ENCODE peak calls at places on chromosomes 16 and 17, in ten cellular contexts. P, S, Q, K, R, D, H, B, M and W are unnamed samples.

GRCh38 chr17:38848557-38848891 is 5.0 kb downstream of the RPL23 start:
- DNase-seq in P (no peak), S (no peak), Q (no peak), K (no peak), R (no peak), D (no peak), H (no peak), B (no peak), M (no peak), W (no peak)

GRCh38 chr16:55001931-55002330 is 71.3 kb downstream of the IRX5 start:
- DNase-seq in P (no peak), S (no peak), Q (no peak), K (no peak), R (no peak), D (no peak), H (no peak), B (no peak), M (no peak), W (peak)

GRCh38 chr17:55693244-55694216 is 29.1 kb downstream of the TMEM100 start:
- DNase-seq in P (no peak), S (no peak), Q (no peak), K (no peak), R (no peak), D (no peak), H (no peak), B (no peak), M (no peak), W (no peak)

GRCh38 chr17:76492989-76493501 is 8.2 kb downstream of the RHBDF2 start:
- DNase-seq in P (peak), S (no peak), Q (no peak), K (no peak), R (no peak), D (peak), H (peak), B (no peak), M (no peak), W (peak)

GRCh38 chr16:67154578-67155304 is 3.9 kb upstream of the B3GNT9 start:
- DNase-seq in P (peak), S (no peak), Q (no peak), K (no peak), R (no peak), D (no peak), H (no peak), B (no peak), M (no peak), W (no peak)

GRCh38 chr16:20866161-20866772 is 33.9 kb downstream of the DCUN1D3 start:
- DNase-seq in P (no peak), S (no peak), Q (no peak), K (no peak), R (no peak), D (peak), H (peak), B (no peak), M (no peak), W (peak)

GRCh38 chr17:82629748-82630147 is 18.5 kb downstream of the WDR45B start:
- DNase-seq in P (peak), S (no peak), Q (no peak), K (no peak), R (no peak), D (no peak), H (no peak), B (no peak), M (no peak), W (no peak)

GRCh38 chr17:79944821-79945391 is 90.8 kb downstream of the TBC1D16 start:
- DNase-seq in P (peak), S (no peak), Q (no peak), K (no peak), R (no peak), D (no peak), H (no peak), B (no peak), M (no peak), W (no peak)

GRCh38 chr16:58628845-58629680 is 563 bp downstream of the CNOT1 start:
- DNase-seq in P (peak), S (no peak), Q (peak), K (peak), R (no peak), D (no peak), H (no peak), B (peak), M (no peak), W (no peak)

GRCh38 chr17:45231481-45232116 is 9.9 kb downstream of the FMNL1 start:
- DNase-seq in P (peak), S (no peak), Q (no peak), K (no peak), R (no peak), D (peak), H (no peak), B (no peak), M (no peak), W (no peak)

GRCh38 chr17:47785538-47786123 is 36.0 kb downstream of the OSBPL7 start:
- DNase-seq in P (no peak), S (no peak), Q (peak), K (peak), R (no peak), D (peak), H (no peak), B (no peak), M (no peak), W (no peak)

GRCh38 chr17:81304196-81305015 is 9.3 kb upstream of the SLC38A10 start:
- DNase-seq in P (no peak), S (no peak), Q (no peak), K (no peak), R (no peak), D (no peak), H (no peak), B (no peak), M (no peak), W (no peak)

GRCh38 chr16:58284488-58284887 is 10.3 kb downstream of the PRSS54 start:
- DNase-seq in P (no peak), S (no peak), Q (no peak), K (no peak), R (no peak), D (no peak), H (no peak), B (no peak), M (no peak), W (no peak)

GRCh38 chr16:88897696-88898425 is 31.4 kb upstream of the PABPN1L start:
- DNase-seq in P (no peak), S (no peak), Q (no peak), K (no peak), R (no peak), D (no peak), H (no peak), B (no peak), M (no peak), W (no peak)

GRCh38 chr16:56645838-56646237 is 5.8 kb upstream of the MT1B start:
- DNase-seq in P (no peak), S (no peak), Q (no peak), K (no peak), R (no peak), D (no peak), H (no peak), B (no peak), M (no peak), W (no peak)

GRCh38 chr16:12611916-12612597 is 191.6 kb downstream of the CPPED1 start:
- DNase-seq in P (peak), S (no peak), Q (no peak), K (no peak), R (no peak), D (no peak), H (no peak), B (no peak), M (no peak), W (no peak)

GRCh38 chr17:29577009-29577777 is 8.7 kb downstream of the TP53I13 start:
- DNase-seq in P (peak), S (no peak), Q (no peak), K (no peak), R (no peak), D (no peak), H (no peak), B (no peak), M (no peak), W (no peak)